ENCODE peak calls at places on chromosomes 4 and X, in nine cellular contexts. One of them, this sample, is unnamed.

GRCh38 chr4:68129793-68130192 is at the start of gene TMPRSS11F:
- DNase-seq in psoas muscle: no peak
- DNase-seq in body of pancreas: no peak
- DNase-seq in brain microvascular endothelial cell: no peak
- DNase-seq in aorta: no peak
- DNase-seq in OCI-LY7: no peak
- DNase-seq in neural progenitor cell: no peak
- DNase-seq in lung: no peak
- DNase-seq in GM23338: peak
- DNase-seq in this sample: no peak

GRCh38 chrX:106468433-106468832 is 143.3 kb upstream of the RADX start:
- DNase-seq in OCI-LY7: no peak
- DNase-seq in lung: no peak
- DNase-seq in aorta: no peak
- DNase-seq in brain microvascular endothelial cell: no peak
- DNase-seq in body of pancreas: no peak
- DNase-seq in GM23338: no peak
- DNase-seq in psoas muscle: peak
- DNase-seq in neural progenitor cell: no peak
- DNase-seq in this sample: no peak

GRCh38 chr4:23660865-23661264 is 229.0 kb downstream of the PPARGC1A start:
- DNase-seq in OCI-LY7: no peak
- DNase-seq in brain microvascular endothelial cell: no peak
- DNase-seq in body of pancreas: no peak
- DNase-seq in GM23338: no peak
- DNase-seq in aorta: no peak
- DNase-seq in psoas muscle: no peak
- DNase-seq in neural progenitor cell: no peak
- DNase-seq in lung: no peak
- DNase-seq in this sample: no peak

GRCh38 chr4:155769092-155769491 is 10.3 kb downstream of the GUCY1B1 start:
- DNase-seq in psoas muscle: no peak
- DNase-seq in aorta: no peak
- DNase-seq in body of pancreas: no peak
- DNase-seq in brain microvascular endothelial cell: no peak
- DNase-seq in GM23338: no peak
- DNase-seq in OCI-LY7: no peak
- DNase-seq in neural progenitor cell: no peak
- DNase-seq in lung: no peak
- DNase-seq in this sample: no peak

GRCh38 chrX:63784902-63785692 is at the start of gene ARHGEF9:
- DNase-seq in lung: no peak
- DNase-seq in OCI-LY7: no peak
- DNase-seq in body of pancreas: peak
- DNase-seq in brain microvascular endothelial cell: no peak
- DNase-seq in GM23338: peak
- DNase-seq in psoas muscle: peak
- DNase-seq in neural progenitor cell: peak
- DNase-seq in aorta: peak
- DNase-seq in this sample: peak

GRCh38 chrX:153906126-153906917 is 1.8 kb downstream of the AVPR2 start:
- DNase-seq in GM23338: no peak
- DNase-seq in brain microvascular endothelial cell: no peak
- DNase-seq in psoas muscle: no peak
- DNase-seq in body of pancreas: no peak
- DNase-seq in OCI-LY7: no peak
- DNase-seq in lung: no peak
- DNase-seq in neural progenitor cell: no peak
- DNase-seq in aorta: no peak
- DNase-seq in this sample: no peak

GRCh38 chr4:139416073-139416673 is 37.7 kb upstream of the RAB33B start:
- DNase-seq in lung: no peak
- DNase-seq in OCI-LY7: peak
- DNase-seq in brain microvascular endothelial cell: peak
- DNase-seq in body of pancreas: no peak
- DNase-seq in psoas muscle: no peak
- DNase-seq in GM23338: peak
- DNase-seq in aorta: no peak
- DNase-seq in neural progenitor cell: peak
- DNase-seq in this sample: no peak

GRCh38 chr4:26557164-26557563 is 26.7 kb upstream of the TBC1D19 start:
- DNase-seq in neural progenitor cell: no peak
- DNase-seq in GM23338: no peak
- DNase-seq in lung: peak
- DNase-seq in body of pancreas: no peak
- DNase-seq in brain microvascular endothelial cell: peak
- DNase-seq in OCI-LY7: no peak
- DNase-seq in aorta: no peak
- DNase-seq in psoas muscle: no peak
- DNase-seq in this sample: no peak

GRCh38 chr4:17665346-17665745 is 50.9 kb downstream of the MED28 start:
- DNase-seq in brain microvascular endothelial cell: no peak
- DNase-seq in body of pancreas: no peak
- DNase-seq in lung: no peak
- DNase-seq in aorta: no peak
- DNase-seq in OCI-LY7: peak
- DNase-seq in neural progenitor cell: no peak
- DNase-seq in psoas muscle: no peak
- DNase-seq in GM23338: no peak
- DNase-seq in this sample: no peak

GRCh38 chr4:102807345-102807744 is 20.0 kb downstream of the UBE2D3 start:
- DNase-seq in OCI-LY7: no peak
- DNase-seq in aorta: no peak
- DNase-seq in psoas muscle: no peak
- DNase-seq in brain microvascular endothelial cell: no peak
- DNase-seq in neural progenitor cell: no peak
- DNase-seq in lung: no peak
- DNase-seq in GM23338: no peak
- DNase-seq in body of pancreas: no peak
- DNase-seq in this sample: no peak

GRCh38 chr4:102809190-102809589 is 18.2 kb downstream of the UBE2D3 start:
- DNase-seq in neural progenitor cell: no peak
- DNase-seq in lung: no peak
- DNase-seq in aorta: no peak
- DNase-seq in brain microvascular endothelial cell: no peak
- DNase-seq in OCI-LY7: peak
- DNase-seq in psoas muscle: no peak
- DNase-seq in GM23338: no peak
- DNase-seq in body of pancreas: no peak
- DNase-seq in this sample: no peak

GRCh38 chr4:102808009-102808408 is 19.3 kb downstream of the UBE2D3 start:
- DNase-seq in GM23338: no peak
- DNase-seq in aorta: no peak
- DNase-seq in brain microvascular endothelial cell: no peak
- DNase-seq in body of pancreas: no peak
- DNase-seq in neural progenitor cell: no peak
- DNase-seq in psoas muscle: no peak
- DNase-seq in OCI-LY7: no peak
- DNase-seq in lung: no peak
- DNase-seq in this sample: no peak

DNA sequence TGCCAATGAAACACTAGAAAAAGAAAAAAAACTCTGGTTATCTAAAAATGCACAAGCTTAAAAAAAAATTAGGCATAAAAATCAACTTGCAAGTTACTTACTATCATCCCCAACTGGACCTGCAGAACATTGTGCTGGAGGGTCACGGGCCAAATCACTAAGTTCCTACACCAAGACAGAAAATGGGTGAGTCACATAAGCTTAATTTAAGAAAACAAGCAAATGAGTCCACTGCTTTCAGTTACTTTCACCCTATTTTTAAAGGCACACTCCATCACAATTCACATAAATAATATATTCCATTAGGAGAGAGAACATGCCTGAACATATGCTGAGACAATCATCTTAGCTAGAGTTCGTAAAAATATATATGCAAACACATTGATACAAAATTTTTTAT is 17.7 kb downstream of the UBE2D3 start:
- DNase-seq in brain microvascular endothelial cell: no peak
- DNase-seq in body of pancreas: no peak
- DNase-seq in aorta: no peak
- DNase-seq in GM23338: no peak
- DNase-seq in lung: no peak
- DNase-seq in neural progenitor cell: no peak
- DNase-seq in OCI-LY7: no peak
- DNase-seq in psoas muscle: no peak
- DNase-seq in this sample: no peak
- H3K27ac ChIP-seq in brain microvascular endothelial cell: peak
- H3K27ac ChIP-seq in body of pancreas: no peak
- H3K27ac ChIP-seq in aorta: no peak
- H3K27ac ChIP-seq in GM23338: no peak
- H3K27ac ChIP-seq in lung: no peak
- H3K27ac ChIP-seq in neural progenitor cell: no peak
- H3K27ac ChIP-seq in OCI-LY7: no peak
- H3K27ac ChIP-seq in psoas muscle: peak
- H3K27ac ChIP-seq in this sample: no peak

GRCh38 chr4:37891221-37892159 is 606 bp downstream of the TBC1D1 start:
- DNase-seq in OCI-LY7: peak
- DNase-seq in body of pancreas: peak
- DNase-seq in lung: no peak
- DNase-seq in psoas muscle: peak
- DNase-seq in GM23338: peak
- DNase-seq in aorta: peak
- DNase-seq in brain microvascular endothelial cell: no peak
- DNase-seq in neural progenitor cell: peak
- DNase-seq in this sample: peak
- H3K27ac ChIP-seq in OCI-LY7: peak
- H3K27ac ChIP-seq in body of pancreas: peak
- H3K27ac ChIP-seq in lung: peak
- H3K27ac ChIP-seq in psoas muscle: peak
- H3K27ac ChIP-seq in GM23338: no peak
- H3K27ac ChIP-seq in aorta: peak
- H3K27ac ChIP-seq in brain microvascular endothelial cell: no peak
- H3K27ac ChIP-seq in neural progenitor cell: no peak
- H3K27ac ChIP-seq in this sample: peak

DNA sequence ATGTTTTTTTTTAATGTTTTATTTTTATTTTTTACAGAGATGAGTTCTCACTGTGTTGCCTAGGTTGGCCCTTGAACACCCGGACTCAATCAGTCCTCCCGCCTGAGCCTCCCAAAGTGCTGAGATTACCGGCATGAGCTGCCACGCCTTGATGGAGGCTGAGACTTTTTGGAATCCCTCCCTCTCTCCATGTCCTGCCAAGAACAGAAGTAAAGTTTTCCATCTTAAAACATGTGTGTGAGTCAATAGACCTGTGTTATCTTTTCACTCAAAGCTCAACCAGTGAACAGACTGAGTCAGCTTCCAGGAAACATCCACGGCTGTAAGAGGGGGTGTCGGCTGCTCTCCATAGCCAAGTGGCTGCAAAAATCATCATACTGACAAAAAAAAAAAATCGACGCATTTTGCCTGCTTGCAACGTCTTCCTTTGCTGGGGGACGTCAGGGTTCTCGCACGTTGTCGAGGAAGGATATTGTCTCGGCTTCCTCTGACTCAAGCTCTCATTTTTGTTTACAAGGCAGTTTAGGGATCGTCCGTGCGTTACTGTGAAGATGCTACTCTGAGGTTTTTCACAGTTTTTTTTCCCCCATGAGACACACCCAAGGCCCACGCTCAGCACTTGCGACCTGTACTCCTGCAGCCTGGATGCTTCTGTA is 10.0 kb upstream of the ASMTL start:
- DNase-seq in body of pancreas: no peak
- DNase-seq in GM23338: no peak
- DNase-seq in psoas muscle: no peak
- DNase-seq in neural progenitor cell: no peak
- DNase-seq in aorta: no peak
- DNase-seq in OCI-LY7: no peak
- DNase-seq in brain microvascular endothelial cell: peak
- DNase-seq in lung: peak
- DNase-seq in this sample: no peak
- H3K27ac ChIP-seq in body of pancreas: no peak
- H3K27ac ChIP-seq in GM23338: no peak
- H3K27ac ChIP-seq in psoas muscle: peak
- H3K27ac ChIP-seq in neural progenitor cell: no peak
- H3K27ac ChIP-seq in aorta: no peak
- H3K27ac ChIP-seq in OCI-LY7: peak
- H3K27ac ChIP-seq in brain microvascular endothelial cell: no peak
- H3K27ac ChIP-seq in lung: no peak
- H3K27ac ChIP-seq in this sample: peak

DNA sequence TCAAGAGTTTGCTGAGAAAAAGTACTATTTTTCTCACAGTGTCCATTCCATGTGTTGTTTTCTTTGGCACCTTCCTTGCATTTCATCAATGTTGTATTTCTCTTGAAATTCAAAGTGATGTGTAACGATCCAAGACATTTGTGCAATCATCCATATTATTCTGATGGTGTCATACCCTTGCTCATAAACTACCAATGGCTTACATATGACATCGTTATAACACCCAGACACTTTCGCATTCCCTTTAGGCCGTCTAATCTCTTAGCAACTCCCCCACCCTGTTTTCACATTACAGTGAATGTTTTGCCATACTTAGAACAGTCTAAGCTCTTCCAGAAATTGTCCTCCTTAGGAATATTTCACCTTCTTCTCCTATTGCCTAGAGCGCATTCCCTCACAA is 1779.0 kb downstream of the PCDH7 start:
- DNase-seq in body of pancreas: no peak
- DNase-seq in neural progenitor cell: no peak
- DNase-seq in OCI-LY7: no peak
- DNase-seq in GM23338: no peak
- DNase-seq in lung: no peak
- DNase-seq in aorta: no peak
- DNase-seq in psoas muscle: no peak
- DNase-seq in brain microvascular endothelial cell: peak
- DNase-seq in this sample: no peak
- H3K27ac ChIP-seq in body of pancreas: no peak
- H3K27ac ChIP-seq in neural progenitor cell: no peak
- H3K27ac ChIP-seq in OCI-LY7: no peak
- H3K27ac ChIP-seq in GM23338: no peak
- H3K27ac ChIP-seq in lung: no peak
- H3K27ac ChIP-seq in aorta: no peak
- H3K27ac ChIP-seq in psoas muscle: no peak
- H3K27ac ChIP-seq in brain microvascular endothelial cell: peak
- H3K27ac ChIP-seq in this sample: no peak

GRCh38 chr4:110869862-110870577 is 247.1 kb upstream of the PITX2 start:
- DNase-seq in lung: no peak
- DNase-seq in psoas muscle: no peak
- DNase-seq in brain microvascular endothelial cell: no peak
- DNase-seq in neural progenitor cell: no peak
- DNase-seq in aorta: no peak
- DNase-seq in body of pancreas: no peak
- DNase-seq in OCI-LY7: no peak
- DNase-seq in GM23338: no peak
- DNase-seq in this sample: no peak
- H3K27ac ChIP-seq in lung: no peak
- H3K27ac ChIP-seq in psoas muscle: peak
- H3K27ac ChIP-seq in brain microvascular endothelial cell: no peak
- H3K27ac ChIP-seq in neural progenitor cell: no peak
- H3K27ac ChIP-seq in aorta: no peak
- H3K27ac ChIP-seq in body of pancreas: no peak
- H3K27ac ChIP-seq in OCI-LY7: no peak
- H3K27ac ChIP-seq in GM23338: no peak
- H3K27ac ChIP-seq in this sample: no peak

GRCh38 chrX:139085404-139085803 is 373.9 kb upstream of the FGF13 start:
- DNase-seq in brain microvascular endothelial cell: no peak
- DNase-seq in OCI-LY7: no peak
- DNase-seq in neural progenitor cell: no peak
- DNase-seq in GM23338: no peak
- DNase-seq in aorta: no peak
- DNase-seq in lung: no peak
- DNase-seq in body of pancreas: no peak
- DNase-seq in psoas muscle: no peak
- DNase-seq in this sample: no peak
- H3K27ac ChIP-seq in brain microvascular endothelial cell: no peak
- H3K27ac ChIP-seq in OCI-LY7: no peak
- H3K27ac ChIP-seq in neural progenitor cell: no peak
- H3K27ac ChIP-seq in GM23338: no peak
- H3K27ac ChIP-seq in aorta: no peak
- H3K27ac ChIP-seq in lung: no peak
- H3K27ac ChIP-seq in body of pancreas: no peak
- H3K27ac ChIP-seq in psoas muscle: no peak
- H3K27ac ChIP-seq in this sample: no peak

This sample was measured in thyroid gland.